ENCODE peak calls at places on chromosomes 7 and 10, in nine cellular contexts. Z, G, X, T, V, Y, W, K and Q are unnamed samples.

GRCh38 chr10:104638861-104639594 is 2.1 kb upstream of the SORCS3 start:
- DNase-seq in G (peak), Y (no peak), V (peak), T (no peak), X (no peak), Z (no peak), K (peak), W (no peak), Q (no peak)

GRCh38 chr10:86979977-86980448 is 11.7 kb downstream of the ADIRF start:
- DNase-seq in V (no peak), Y (no peak), X (no peak), K (no peak), W (no peak), G (no peak), Z (peak), T (no peak), Q (no peak)

GRCh38 chr10:101974091-101974799 is 81.7 kb downstream of the ARMH3 start:
- DNase-seq in K (no peak), X (no peak), T (no peak), Y (no peak), W (no peak), Z (peak), V (no peak), G (peak), Q (no peak)

GRCh38 chr10:14564268-14564744 is 210.4 kb downstream of the FAM107B start:
- DNase-seq in W (no peak), G (no peak), X (no peak), T (no peak), K (no peak), Z (peak), Y (no peak), V (no peak), Q (peak)

GRCh38 chr7:156932006-156932405 is 17.5 kb upstream of the NOM1 start:
- DNase-seq in G (peak), T (no peak), Y (no peak), X (no peak), K (no peak), W (no peak), V (peak), Z (peak), Q (no peak)

GRCh38 chr10:93600861-93601773 is at the start of gene RBP4:
- DNase-seq in W (no peak), V (no peak), G (no peak), X (peak), K (no peak), Y (no peak), Z (peak), T (no peak), Q (no peak)

GRCh38 chr10:124612611-124613498 is 131.3 kb downstream of the FAM53B start:
- DNase-seq in G (no peak), X (peak), T (no peak), Z (peak), W (no peak), Y (no peak), V (no peak), K (peak), Q (no peak)

GRCh38 chr7:16739863-16740622 is 13.5 kb upstream of the TSPAN13 start:
- DNase-seq in W (no peak), Z (peak), K (no peak), V (peak), G (no peak), Y (no peak), T (peak), X (no peak), Q (no peak)

GRCh38 chr7:7614066-7614738 is 26.4 kb upstream of the UMAD1 start:
- DNase-seq in V (no peak), G (no peak), T (no peak), W (no peak), Y (no peak), Z (no peak), K (no peak), X (no peak), Q (no peak)

GRCh38 chr7:97480700-97481410 is 251.0 kb upstream of the TAC1 start:
- DNase-seq in X (no peak), G (no peak), T (no peak), W (no peak), K (no peak), Z (no peak), V (no peak), Y (no peak), Q (no peak)